ENCODE peak calls at places on chromosomes 4 and X, in six cellular contexts. One of them, this sample, is unnamed.

GRCh38 chr4:48470570-48470969 is 12.6 kb upstream of the SLC10A4 start:
- DNase-seq in colonic mucosa: no peak
- DNase-seq in epithelial cell of esophagus: no peak
- DNase-seq in AG10803: no peak
- DNase-seq in A673: peak; percentile 78
- DNase-seq in tibial artery: no peak
- DNase-seq in this sample: no peak

GRCh38 chrX:10165580-10166247 is 8.9 kb downstream of the CLCN4 start:
- DNase-seq in tibial artery: no peak
- DNase-seq in colonic mucosa: no peak
- DNase-seq in AG10803: no peak
- DNase-seq in epithelial cell of esophagus: no peak
- DNase-seq in A673: no peak
- DNase-seq in this sample: no peak

GRCh38 chr4:33911951-33912350 is 2332.4 kb downstream of the ARAP2 start:
- DNase-seq in AG10803: peak; percentile 3
- DNase-seq in epithelial cell of esophagus: peak; percentile 4
- DNase-seq in A673: no peak
- DNase-seq in colonic mucosa: no peak
- DNase-seq in tibial artery: no peak
- DNase-seq in this sample: no peak

GRCh38 chr4:39719804-39720580 is 22.1 kb downstream of the UBE2K start:
- DNase-seq in AG10803: no peak
- DNase-seq in A673: no peak
- DNase-seq in colonic mucosa: no peak
- DNase-seq in epithelial cell of esophagus: peak; percentile 80
- DNase-seq in tibial artery: no peak
- DNase-seq in this sample: no peak

GRCh38 chr4:14428125-14428524 is 574.2 kb upstream of the CPEB2 start:
- DNase-seq in A673: no peak
- DNase-seq in colonic mucosa: no peak
- DNase-seq in epithelial cell of esophagus: peak; percentile 80
- DNase-seq in tibial artery: no peak
- DNase-seq in AG10803: no peak
- DNase-seq in this sample: no peak

GRCh38 chr4:15794905-15795304 is 16.8 kb downstream of the CD38 start:
- DNase-seq in AG10803: no peak
- DNase-seq in A673: no peak
- DNase-seq in colonic mucosa: no peak
- DNase-seq in epithelial cell of esophagus: no peak
- DNase-seq in tibial artery: no peak
- DNase-seq in this sample: no peak

GRCh38 chr4:79661196-79661595 is 253.2 kb upstream of the GK2 start:
- DNase-seq in AG10803: no peak
- DNase-seq in A673: no peak
- DNase-seq in colonic mucosa: no peak
- DNase-seq in tibial artery: no peak
- DNase-seq in epithelial cell of esophagus: peak; percentile 43
- DNase-seq in this sample: no peak

GRCh38 chrX:84747516-84747915 is 245.3 kb upstream of the HDX start:
- DNase-seq in colonic mucosa: no peak
- DNase-seq in epithelial cell of esophagus: no peak
- DNase-seq in tibial artery: no peak
- DNase-seq in AG10803: no peak
- DNase-seq in A673: no peak
- DNase-seq in this sample: no peak

GRCh38 chrX:29143756-29144155 is 556.5 kb downstream of the IL1RAPL1 start:
- DNase-seq in epithelial cell of esophagus: no peak
- DNase-seq in A673: no peak
- DNase-seq in AG10803: no peak
- DNase-seq in colonic mucosa: no peak
- DNase-seq in tibial artery: no peak
- DNase-seq in this sample: no peak

GRCh38 chr4:72365981-72366380 is 203.0 kb downstream of the ADAMTS3 start:
- DNase-seq in tibial artery: no peak
- DNase-seq in epithelial cell of esophagus: no peak
- DNase-seq in AG10803: no peak
- DNase-seq in colonic mucosa: no peak
- DNase-seq in A673: no peak
- DNase-seq in this sample: no peak

GRCh38 chr4:149512489-149512888 is 303.2 kb downstream of the IQCM start:
- DNase-seq in colonic mucosa: no peak
- DNase-seq in tibial artery: no peak
- DNase-seq in A673: no peak
- DNase-seq in AG10803: peak; percentile 12
- DNase-seq in epithelial cell of esophagus: no peak
- DNase-seq in this sample: no peak

GRCh38 chr4:101160792-101161592 is 186.3 kb downstream of the PPP3CA start:
- DNase-seq in AG10803: no peak
- DNase-seq in A673: no peak
- DNase-seq in epithelial cell of esophagus: no peak
- DNase-seq in colonic mucosa: no peak
- DNase-seq in tibial artery: no peak
- DNase-seq in this sample: no peak

GRCh38 chr4:140704964-140705363 is 51.2 kb downstream of the TBC1D9 start:
- DNase-seq in colonic mucosa: no peak
- DNase-seq in epithelial cell of esophagus: no peak
- DNase-seq in AG10803: no peak
- DNase-seq in tibial artery: no peak
- DNase-seq in A673: no peak
- DNase-seq in this sample: no peak

GRCh38 chr4:146514651-146515379 is 6.9 kb downstream of the SLC10A7 start:
- DNase-seq in epithelial cell of esophagus: no peak
- DNase-seq in AG10803: no peak
- DNase-seq in A673: peak; percentile 67
- DNase-seq in colonic mucosa: no peak
- DNase-seq in tibial artery: no peak
- DNase-seq in this sample: no peak

GRCh38 chrX:9416562-9417319 is 48.1 kb upstream of the TBL1X start:
- DNase-seq in epithelial cell of esophagus: peak; percentile 50
- DNase-seq in AG10803: peak; percentile 79
- DNase-seq in A673: peak; percentile 16
- DNase-seq in colonic mucosa: no peak
- DNase-seq in tibial artery: peak; percentile 71
- DNase-seq in this sample: peak; percentile 4

GRCh38 chrX:40151211-40152172 is 53.7 kb upstream of the BCOR start:
- DNase-seq in AG10803: no peak
- DNase-seq in A673: no peak
- DNase-seq in tibial artery: no peak
- DNase-seq in epithelial cell of esophagus: no peak
- DNase-seq in colonic mucosa: peak; percentile 35
- DNase-seq in this sample: no peak

GRCh38 chrX:101419489-101419888 is 11.5 kb downstream of the HNRNPH2 start:
- DNase-seq in epithelial cell of esophagus: no peak
- DNase-seq in AG10803: no peak
- DNase-seq in colonic mucosa: peak; percentile 24
- DNase-seq in tibial artery: no peak
- DNase-seq in A673: no peak
- DNase-seq in this sample: no peak

GRCh38 chrX:41145920-41146608 is 60.8 kb downstream of the USP9X start:
- DNase-seq in tibial artery: no peak
- DNase-seq in colonic mucosa: no peak
- DNase-seq in AG10803: peak; percentile 88
- DNase-seq in epithelial cell of esophagus: peak; percentile 78
- DNase-seq in A673: peak; percentile 17
- DNase-seq in this sample: peak; percentile 81

GRCh38 chr4:183402771-183403170 is 41.7 kb upstream of the CDKN2AIP start:
- DNase-seq in epithelial cell of esophagus: no peak
- DNase-seq in AG10803: no peak
- DNase-seq in A673: peak; percentile 86
- DNase-seq in tibial artery: no peak
- DNase-seq in colonic mucosa: no peak
- DNase-seq in this sample: no peak

GRCh38 chrX:2903366-2903765 is 25.8 kb downstream of the ARSD start:
- DNase-seq in colonic mucosa: no peak
- DNase-seq in tibial artery: no peak
- DNase-seq in A673: peak; percentile 17
- DNase-seq in AG10803: no peak
- DNase-seq in epithelial cell of esophagus: no peak
- DNase-seq in this sample: no peak

GRCh38 chr4:139901516-139902327 is 236.1 kb downstream of the MGST2 start:
- DNase-seq in AG10803: peak; percentile 49
- DNase-seq in A673: peak; percentile 15
- DNase-seq in tibial artery: no peak
- DNase-seq in colonic mucosa: no peak
- DNase-seq in epithelial cell of esophagus: peak; percentile 47
- DNase-seq in this sample: no peak

GRCh38 chrX:123959281-123960063 is 2.0 kb upstream of the STAG2 start:
- DNase-seq in colonic mucosa: peak; percentile 44
- DNase-seq in epithelial cell of esophagus: peak; percentile 18
- DNase-seq in AG10803: peak; percentile 33
- DNase-seq in A673: peak; percentile 62
- DNase-seq in tibial artery: peak; percentile 80
- DNase-seq in this sample: no peak

GRCh38 chr4:53785996-53786395 is 194.7 kb upstream of the LNX1 start:
- DNase-seq in AG10803: peak; percentile 68
- DNase-seq in colonic mucosa: no peak
- DNase-seq in tibial artery: no peak
- DNase-seq in A673: no peak
- DNase-seq in epithelial cell of esophagus: no peak
- DNase-seq in this sample: no peak

GRCh38 chrX:21524008-21524407 is 134.1 kb downstream of the KLHL34 start:
- DNase-seq in AG10803: peak; percentile 12
- DNase-seq in epithelial cell of esophagus: peak; percentile 1
- DNase-seq in tibial artery: no peak
- DNase-seq in colonic mucosa: no peak
- DNase-seq in A673: no peak
- DNase-seq in this sample: no peak

GRCh38 chr4:121614136-121614535 is 82.6 kb downstream of the ANXA5 start:
- DNase-seq in epithelial cell of esophagus: no peak
- DNase-seq in AG10803: no peak
- DNase-seq in tibial artery: no peak
- DNase-seq in colonic mucosa: no peak
- DNase-seq in A673: no peak
- DNase-seq in this sample: no peak

GRCh38 chr4:158896459-158897238 is 127.8 kb downstream of the FNIP2 start:
- DNase-seq in A673: peak; percentile 56
- DNase-seq in tibial artery: no peak
- DNase-seq in AG10803: no peak
- DNase-seq in epithelial cell of esophagus: peak; percentile 17
- DNase-seq in colonic mucosa: no peak
- DNase-seq in this sample: no peak

GRCh38 chr4:14883166-14883565 is 119.1 kb upstream of the CPEB2 start:
- DNase-seq in tibial artery: no peak
- DNase-seq in AG10803: no peak
- DNase-seq in epithelial cell of esophagus: no peak
- DNase-seq in colonic mucosa: no peak
- DNase-seq in A673: no peak
- DNase-seq in this sample: no peak

GRCh38 chrX:120463241-120463640 is 5.9 kb downstream of the LAMP2 start:
- DNase-seq in A673: peak; percentile 58
- DNase-seq in AG10803: peak; percentile 43
- DNase-seq in colonic mucosa: no peak
- DNase-seq in epithelial cell of esophagus: peak; percentile 73
- DNase-seq in tibial artery: no peak
- DNase-seq in this sample: no peak

DNA sequence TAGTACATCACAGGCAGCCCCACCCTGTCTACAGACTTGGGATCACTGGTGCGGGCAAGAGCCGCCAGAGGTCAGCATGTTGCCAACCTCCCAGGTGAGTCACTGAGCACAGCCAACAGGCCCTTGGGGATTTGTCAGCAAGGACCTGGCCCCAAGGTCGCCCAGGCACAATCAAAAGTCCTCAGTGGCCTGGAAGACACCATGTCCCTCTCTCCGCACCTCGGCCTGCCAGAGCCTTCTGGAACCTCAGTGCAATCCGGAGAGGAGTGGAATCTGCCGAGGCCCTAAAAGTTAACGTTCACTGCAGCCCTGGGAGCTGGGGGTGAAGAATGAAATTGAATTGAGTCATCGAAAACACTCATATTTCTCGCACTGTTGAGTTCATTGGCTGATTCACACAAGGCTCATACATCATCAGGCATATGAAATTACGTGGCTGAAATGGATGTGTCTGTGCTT is 74.3 kb downstream of the WFS1 start:
- DNase-seq in epithelial cell of esophagus: peak; percentile 73
- DNase-seq in A673: no peak
- DNase-seq in tibial artery: no peak
- DNase-seq in AG10803: peak; percentile 36
- DNase-seq in colonic mucosa: no peak
- DNase-seq in this sample: peak; percentile 45
- TF ChIP-seq CTCF in epithelial cell of esophagus: no peak
- TF ChIP-seq CTCF in A673: no peak
- TF ChIP-seq CTCF in tibial artery: no peak
- TF ChIP-seq CTCF in AG10803: peak; percentile 6
- TF ChIP-seq CTCF in colonic mucosa: no peak
- TF ChIP-seq CTCF in this sample: peak; percentile 19

DNA sequence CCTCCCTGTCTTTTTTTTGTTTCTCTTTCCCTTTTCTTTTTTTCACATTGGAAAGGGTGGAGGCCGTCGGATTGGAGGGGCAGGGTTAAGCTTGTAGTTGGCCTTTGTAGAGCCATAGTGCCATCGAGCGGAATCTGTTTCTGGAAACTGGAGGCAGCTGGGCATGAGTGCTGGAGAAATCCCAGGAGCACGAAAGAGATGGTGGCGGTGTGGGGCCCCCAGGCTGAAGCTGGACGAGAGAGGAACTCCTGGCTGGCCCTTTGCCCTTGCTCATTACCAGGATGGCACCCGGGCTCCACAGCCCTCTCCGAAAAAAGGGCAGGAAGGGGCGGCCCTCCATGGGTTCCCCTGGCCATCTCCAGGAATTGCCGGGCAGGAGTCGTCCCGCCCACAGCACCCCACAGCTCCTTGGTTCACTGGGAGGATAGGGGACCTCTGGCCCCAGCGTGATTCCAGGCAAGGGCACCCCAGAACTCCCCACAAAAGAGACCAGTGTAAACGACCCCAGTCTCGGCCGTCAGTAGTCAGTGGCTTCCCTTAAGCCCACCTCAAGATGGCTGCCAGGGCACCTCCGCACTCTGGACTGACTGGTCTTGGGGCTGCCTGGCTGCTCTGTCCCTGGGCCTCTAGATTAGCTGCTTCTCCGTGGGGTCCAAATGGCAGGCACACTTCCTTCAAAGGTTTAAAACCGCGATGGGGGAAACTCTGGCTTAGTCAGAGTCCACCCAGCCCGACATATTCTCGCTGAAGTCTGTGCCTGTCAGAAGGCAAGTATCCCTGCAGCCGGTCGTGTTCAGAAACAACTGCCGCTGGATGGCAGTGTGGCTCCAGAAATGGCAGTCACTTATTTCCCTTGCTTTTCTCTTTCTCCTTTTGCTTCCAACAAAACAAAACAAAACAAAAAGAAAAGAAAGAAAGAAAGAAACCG is 74.1 kb downstream of the NBDY start:
- DNase-seq in colonic mucosa: peak; percentile 81
- DNase-seq in tibial artery: no peak
- DNase-seq in epithelial cell of esophagus: peak; percentile 70
- DNase-seq in AG10803: peak; percentile 45
- DNase-seq in A673: peak; percentile 80
- DNase-seq in this sample: peak; percentile 66
- H3K4me3 ChIP-seq in colonic mucosa: peak overlapping the region; percentile 54
- H3K4me3 ChIP-seq in tibial artery: no peak overlapping the region
- H3K4me3 ChIP-seq in epithelial cell of esophagus: no peak overlapping the region
- H3K4me3 ChIP-seq in AG10803: no peak overlapping the region
- H3K4me3 ChIP-seq in A673: peak overlapping the region; percentile 47
- H3K4me3 ChIP-seq in this sample: peak overlapping the region; percentile 69

GRCh38 chrX:138128025-138128671 is 562.2 kb downstream of the ZIC3 start:
- DNase-seq in A673: peak; percentile 73
- DNase-seq in tibial artery: no peak
- DNase-seq in epithelial cell of esophagus: peak; percentile 43
- DNase-seq in AG10803: peak; percentile 30
- DNase-seq in colonic mucosa: peak; percentile 19
- DNase-seq in this sample: no peak
- TF ChIP-seq CTCF in A673: peak; percentile 77
- TF ChIP-seq CTCF in tibial artery: no peak
- TF ChIP-seq CTCF in epithelial cell of esophagus: peak; percentile 66
- TF ChIP-seq CTCF in AG10803: peak; percentile 66
- TF ChIP-seq CTCF in colonic mucosa: peak; percentile 38
- TF ChIP-seq CTCF in this sample: peak; percentile 61

GRCh38 chr4:189364032-189364449 is 576.6 kb upstream of the FRG1 start:
- DNase-seq in tibial artery: no peak
- DNase-seq in epithelial cell of esophagus: no peak
- DNase-seq in A673: peak; percentile 66
- DNase-seq in AG10803: no peak
- DNase-seq in colonic mucosa: no peak
- DNase-seq in this sample: no peak
- H3K4me3 ChIP-seq in tibial artery: no peak overlapping the region
- H3K4me3 ChIP-seq in epithelial cell of esophagus: no peak overlapping the region
- H3K4me3 ChIP-seq in A673: peak overlapping the region; percentile 49
- H3K4me3 ChIP-seq in AG10803: no peak overlapping the region
- H3K4me3 ChIP-seq in colonic mucosa: no peak overlapping the region
- H3K4me3 ChIP-seq in this sample: no peak overlapping the region

This sample was measured in AG09309.